ENCODE peak calls at places on chromosome 10, in seven cellular contexts. One of them, this sample, is unnamed.

GRCh38 chr10:102068216-102068615 is 3.1 kb downstream of the HPS6 start:
- DNase-seq in activated CD4-positive, alpha-beta T cell treated with anti-CD3 and anti-CD28 coated beads, Interleukin-2, amount 50 U/mL, for 48 hours: no peak
- DNase-seq in HS-27A: no peak
- DNase-seq in mammary epithelial cell: no peak
- DNase-seq in activated effector memory CD4-positive, alpha-beta T cell treated with anti-CD3 and anti-CD28 coated beads, Interleukin-2, amount 50 U/mL, for 16 hours: peak
- DNase-seq in cardiac fibroblast: peak
- DNase-seq in activated CD8-positive, alpha-beta memory T cell treated with anti-CD3 and anti-CD28 coated beads, Interleukin-2, amount 50 U/mL, for 48 hours: no peak
- DNase-seq in this sample: no peak

GRCh38 chr10:97490592-97490991 is 7.6 kb downstream of the MMS19 start:
- DNase-seq in activated CD4-positive, alpha-beta T cell treated with anti-CD3 and anti-CD28 coated beads, Interleukin-2, amount 50 U/mL, for 48 hours: no peak
- DNase-seq in HS-27A: no peak
- DNase-seq in mammary epithelial cell: no peak
- DNase-seq in activated effector memory CD4-positive, alpha-beta T cell treated with anti-CD3 and anti-CD28 coated beads, Interleukin-2, amount 50 U/mL, for 16 hours: no peak
- DNase-seq in cardiac fibroblast: no peak
- DNase-seq in activated CD8-positive, alpha-beta memory T cell treated with anti-CD3 and anti-CD28 coated beads, Interleukin-2, amount 50 U/mL, for 48 hours: no peak
- DNase-seq in this sample: no peak

GRCh38 chr10:49761789-49762565 is at the start of gene OGDHL:
- DNase-seq in activated CD4-positive, alpha-beta T cell treated with anti-CD3 and anti-CD28 coated beads, Interleukin-2, amount 50 U/mL, for 48 hours: peak
- DNase-seq in HS-27A: no peak
- DNase-seq in mammary epithelial cell: peak
- DNase-seq in activated effector memory CD4-positive, alpha-beta T cell treated with anti-CD3 and anti-CD28 coated beads, Interleukin-2, amount 50 U/mL, for 16 hours: peak
- DNase-seq in cardiac fibroblast: peak
- DNase-seq in activated CD8-positive, alpha-beta memory T cell treated with anti-CD3 and anti-CD28 coated beads, Interleukin-2, amount 50 U/mL, for 48 hours: peak
- DNase-seq in this sample: peak

GRCh38 chr10:36504752-36505151 is 620.6 kb upstream of the ANKRD30A start:
- DNase-seq in activated CD4-positive, alpha-beta T cell treated with anti-CD3 and anti-CD28 coated beads, Interleukin-2, amount 50 U/mL, for 48 hours: no peak
- DNase-seq in HS-27A: no peak
- DNase-seq in mammary epithelial cell: peak
- DNase-seq in activated effector memory CD4-positive, alpha-beta T cell treated with anti-CD3 and anti-CD28 coated beads, Interleukin-2, amount 50 U/mL, for 16 hours: no peak
- DNase-seq in cardiac fibroblast: peak
- DNase-seq in activated CD8-positive, alpha-beta memory T cell treated with anti-CD3 and anti-CD28 coated beads, Interleukin-2, amount 50 U/mL, for 48 hours: no peak
- DNase-seq in this sample: no peak

GRCh38 chr10:78212134-78212785 is 178.6 kb downstream of the RPS24 start:
- DNase-seq in activated CD4-positive, alpha-beta T cell treated with anti-CD3 and anti-CD28 coated beads, Interleukin-2, amount 50 U/mL, for 48 hours: no peak
- DNase-seq in HS-27A: no peak
- DNase-seq in mammary epithelial cell: no peak
- DNase-seq in activated effector memory CD4-positive, alpha-beta T cell treated with anti-CD3 and anti-CD28 coated beads, Interleukin-2, amount 50 U/mL, for 16 hours: no peak
- DNase-seq in cardiac fibroblast: peak
- DNase-seq in activated CD8-positive, alpha-beta memory T cell treated with anti-CD3 and anti-CD28 coated beads, Interleukin-2, amount 50 U/mL, for 48 hours: no peak
- DNase-seq in this sample: no peak

GRCh38 chr10:87634311-87634710 is 25.4 kb upstream of the PAPSS2 start:
- DNase-seq in activated CD4-positive, alpha-beta T cell treated with anti-CD3 and anti-CD28 coated beads, Interleukin-2, amount 50 U/mL, for 48 hours: no peak
- DNase-seq in HS-27A: no peak
- DNase-seq in mammary epithelial cell: no peak
- DNase-seq in activated effector memory CD4-positive, alpha-beta T cell treated with anti-CD3 and anti-CD28 coated beads, Interleukin-2, amount 50 U/mL, for 16 hours: no peak
- DNase-seq in cardiac fibroblast: peak
- DNase-seq in activated CD8-positive, alpha-beta memory T cell treated with anti-CD3 and anti-CD28 coated beads, Interleukin-2, amount 50 U/mL, for 48 hours: no peak
- DNase-seq in this sample: no peak

GRCh38 chr10:132205650-132206376 is 19.1 kb downstream of the DPYSL4 start:
- DNase-seq in activated CD4-positive, alpha-beta T cell treated with anti-CD3 and anti-CD28 coated beads, Interleukin-2, amount 50 U/mL, for 48 hours: no peak
- DNase-seq in HS-27A: no peak
- DNase-seq in mammary epithelial cell: no peak
- DNase-seq in activated effector memory CD4-positive, alpha-beta T cell treated with anti-CD3 and anti-CD28 coated beads, Interleukin-2, amount 50 U/mL, for 16 hours: no peak
- DNase-seq in cardiac fibroblast: no peak
- DNase-seq in activated CD8-positive, alpha-beta memory T cell treated with anti-CD3 and anti-CD28 coated beads, Interleukin-2, amount 50 U/mL, for 48 hours: no peak
- DNase-seq in this sample: no peak

GRCh38 chr10:70323697-70324340 is 40.0 kb upstream of the NPFFR1 start:
- DNase-seq in activated CD4-positive, alpha-beta T cell treated with anti-CD3 and anti-CD28 coated beads, Interleukin-2, amount 50 U/mL, for 48 hours: no peak
- DNase-seq in HS-27A: no peak
- DNase-seq in mammary epithelial cell: no peak
- DNase-seq in activated effector memory CD4-positive, alpha-beta T cell treated with anti-CD3 and anti-CD28 coated beads, Interleukin-2, amount 50 U/mL, for 16 hours: no peak
- DNase-seq in cardiac fibroblast: no peak
- DNase-seq in activated CD8-positive, alpha-beta memory T cell treated with anti-CD3 and anti-CD28 coated beads, Interleukin-2, amount 50 U/mL, for 48 hours: no peak
- DNase-seq in this sample: no peak

GRCh38 chr10:86178401-86179142 is 188.0 kb downstream of the GRID1 start:
- DNase-seq in activated CD4-positive, alpha-beta T cell treated with anti-CD3 and anti-CD28 coated beads, Interleukin-2, amount 50 U/mL, for 48 hours: peak
- DNase-seq in HS-27A: no peak
- DNase-seq in mammary epithelial cell: no peak
- DNase-seq in activated effector memory CD4-positive, alpha-beta T cell treated with anti-CD3 and anti-CD28 coated beads, Interleukin-2, amount 50 U/mL, for 16 hours: peak
- DNase-seq in cardiac fibroblast: peak
- DNase-seq in activated CD8-positive, alpha-beta memory T cell treated with anti-CD3 and anti-CD28 coated beads, Interleukin-2, amount 50 U/mL, for 48 hours: no peak
- DNase-seq in this sample: no peak

GRCh38 chr10:15168296-15168780 is at the start of gene NMT2:
- DNase-seq in activated CD4-positive, alpha-beta T cell treated with anti-CD3 and anti-CD28 coated beads, Interleukin-2, amount 50 U/mL, for 48 hours: no peak
- DNase-seq in HS-27A: peak
- DNase-seq in mammary epithelial cell: peak
- DNase-seq in activated effector memory CD4-positive, alpha-beta T cell treated with anti-CD3 and anti-CD28 coated beads, Interleukin-2, amount 50 U/mL, for 16 hours: no peak
- DNase-seq in cardiac fibroblast: no peak
- DNase-seq in activated CD8-positive, alpha-beta memory T cell treated with anti-CD3 and anti-CD28 coated beads, Interleukin-2, amount 50 U/mL, for 48 hours: no peak
- DNase-seq in this sample: peak

GRCh38 chr10:126090911-126091728 is 194.8 kb downstream of the FANK1 start:
- DNase-seq in activated CD4-positive, alpha-beta T cell treated with anti-CD3 and anti-CD28 coated beads, Interleukin-2, amount 50 U/mL, for 48 hours: no peak
- DNase-seq in HS-27A: peak
- DNase-seq in mammary epithelial cell: peak
- DNase-seq in activated effector memory CD4-positive, alpha-beta T cell treated with anti-CD3 and anti-CD28 coated beads, Interleukin-2, amount 50 U/mL, for 16 hours: no peak
- DNase-seq in cardiac fibroblast: peak
- DNase-seq in activated CD8-positive, alpha-beta memory T cell treated with anti-CD3 and anti-CD28 coated beads, Interleukin-2, amount 50 U/mL, for 48 hours: no peak
- DNase-seq in this sample: no peak

GRCh38 chr10:103062854-103063642 is 130.0 kb downstream of the NT5C2 start:
- DNase-seq in activated CD4-positive, alpha-beta T cell treated with anti-CD3 and anti-CD28 coated beads, Interleukin-2, amount 50 U/mL, for 48 hours: no peak
- DNase-seq in HS-27A: no peak
- DNase-seq in mammary epithelial cell: no peak
- DNase-seq in activated effector memory CD4-positive, alpha-beta T cell treated with anti-CD3 and anti-CD28 coated beads, Interleukin-2, amount 50 U/mL, for 16 hours: no peak
- DNase-seq in cardiac fibroblast: no peak
- DNase-seq in activated CD8-positive, alpha-beta memory T cell treated with anti-CD3 and anti-CD28 coated beads, Interleukin-2, amount 50 U/mL, for 48 hours: no peak
- DNase-seq in this sample: no peak

GRCh38 chr10:132179551-132180392 is 7.0 kb upstream of the DPYSL4 start:
- DNase-seq in activated CD4-positive, alpha-beta T cell treated with anti-CD3 and anti-CD28 coated beads, Interleukin-2, amount 50 U/mL, for 48 hours: no peak
- DNase-seq in HS-27A: no peak
- DNase-seq in mammary epithelial cell: no peak
- DNase-seq in activated effector memory CD4-positive, alpha-beta T cell treated with anti-CD3 and anti-CD28 coated beads, Interleukin-2, amount 50 U/mL, for 16 hours: no peak
- DNase-seq in cardiac fibroblast: no peak
- DNase-seq in activated CD8-positive, alpha-beta memory T cell treated with anti-CD3 and anti-CD28 coated beads, Interleukin-2, amount 50 U/mL, for 48 hours: no peak
- DNase-seq in this sample: no peak

GRCh38 chr10:110501142-110501937 is 3.6 kb downstream of the DUSP5 start:
- DNase-seq in activated CD4-positive, alpha-beta T cell treated with anti-CD3 and anti-CD28 coated beads, Interleukin-2, amount 50 U/mL, for 48 hours: peak
- DNase-seq in HS-27A: no peak
- DNase-seq in mammary epithelial cell: peak
- DNase-seq in activated effector memory CD4-positive, alpha-beta T cell treated with anti-CD3 and anti-CD28 coated beads, Interleukin-2, amount 50 U/mL, for 16 hours: peak
- DNase-seq in cardiac fibroblast: peak
- DNase-seq in activated CD8-positive, alpha-beta memory T cell treated with anti-CD3 and anti-CD28 coated beads, Interleukin-2, amount 50 U/mL, for 48 hours: peak
- DNase-seq in this sample: peak

GRCh38 chr10:3828404-3829192 is 43.6 kb upstream of the KLF6 start:
- DNase-seq in activated CD4-positive, alpha-beta T cell treated with anti-CD3 and anti-CD28 coated beads, Interleukin-2, amount 50 U/mL, for 48 hours: peak
- DNase-seq in HS-27A: no peak
- DNase-seq in mammary epithelial cell: peak
- DNase-seq in activated effector memory CD4-positive, alpha-beta T cell treated with anti-CD3 and anti-CD28 coated beads, Interleukin-2, amount 50 U/mL, for 16 hours: peak
- DNase-seq in cardiac fibroblast: peak
- DNase-seq in activated CD8-positive, alpha-beta memory T cell treated with anti-CD3 and anti-CD28 coated beads, Interleukin-2, amount 50 U/mL, for 48 hours: no peak
- DNase-seq in this sample: no peak

GRCh38 chr10:120557296-120557810 is 100.3 kb downstream of the PLPP4 start:
- DNase-seq in activated CD4-positive, alpha-beta T cell treated with anti-CD3 and anti-CD28 coated beads, Interleukin-2, amount 50 U/mL, for 48 hours: no peak
- DNase-seq in HS-27A: no peak
- DNase-seq in mammary epithelial cell: no peak
- DNase-seq in activated effector memory CD4-positive, alpha-beta T cell treated with anti-CD3 and anti-CD28 coated beads, Interleukin-2, amount 50 U/mL, for 16 hours: no peak
- DNase-seq in cardiac fibroblast: no peak
- DNase-seq in activated CD8-positive, alpha-beta memory T cell treated with anti-CD3 and anti-CD28 coated beads, Interleukin-2, amount 50 U/mL, for 48 hours: no peak
- DNase-seq in this sample: peak

GRCh38 chr10:5971886-5972285 is 5.5 kb downstream of the IL15RA start:
- DNase-seq in activated CD4-positive, alpha-beta T cell treated with anti-CD3 and anti-CD28 coated beads, Interleukin-2, amount 50 U/mL, for 48 hours: no peak
- DNase-seq in HS-27A: no peak
- DNase-seq in mammary epithelial cell: no peak
- DNase-seq in activated effector memory CD4-positive, alpha-beta T cell treated with anti-CD3 and anti-CD28 coated beads, Interleukin-2, amount 50 U/mL, for 16 hours: no peak
- DNase-seq in cardiac fibroblast: peak
- DNase-seq in activated CD8-positive, alpha-beta memory T cell treated with anti-CD3 and anti-CD28 coated beads, Interleukin-2, amount 50 U/mL, for 48 hours: no peak
- DNase-seq in this sample: no peak

GRCh38 chr10:127485153-127485857 is 63.8 kb upstream of the NPS start:
- DNase-seq in activated CD4-positive, alpha-beta T cell treated with anti-CD3 and anti-CD28 coated beads, Interleukin-2, amount 50 U/mL, for 48 hours: no peak
- DNase-seq in HS-27A: no peak
- DNase-seq in mammary epithelial cell: peak
- DNase-seq in activated effector memory CD4-positive, alpha-beta T cell treated with anti-CD3 and anti-CD28 coated beads, Interleukin-2, amount 50 U/mL, for 16 hours: no peak
- DNase-seq in cardiac fibroblast: no peak
- DNase-seq in activated CD8-positive, alpha-beta memory T cell treated with anti-CD3 and anti-CD28 coated beads, Interleukin-2, amount 50 U/mL, for 48 hours: no peak
- DNase-seq in this sample: no peak

This sample was measured in NCI-H2227 treated with DMSO at 0.1 percent for 48 hours.